ENCODE peak calls at places on chromosomes 1 and 21, in four cellular contexts. One of them, this sample, is unnamed.

GRCh38 chr1:115838426-115838804 is 2.5 kb downstream of the NHLH2 start:
- DNase-seq in psoas muscle: no peak
- DNase-seq in EH: no peak
- DNase-seq in nucleus accumbens: no peak
- DNase-seq in this sample: peak; percentile 23

GRCh38 chr1:201456499-201457309 is 12.3 kb downstream of the PHLDA3 start:
- DNase-seq in nucleus accumbens: peak; percentile 30
- DNase-seq in psoas muscle: peak; percentile 85
- DNase-seq in EH: peak; percentile 98
- DNase-seq in this sample: no peak

GRCh38 chr1:245978915-245979314 is 528.2 kb downstream of the SMYD3 start:
- DNase-seq in psoas muscle: no peak
- DNase-seq in nucleus accumbens: no peak
- DNase-seq in EH: peak; percentile 57
- DNase-seq in this sample: no peak

GRCh38 chr1:41656088-41656487 is 171.6 kb upstream of the EDN2 start:
- DNase-seq in EH: no peak
- DNase-seq in nucleus accumbens: no peak
- DNase-seq in psoas muscle: no peak
- DNase-seq in this sample: no peak

GRCh38 chr1:7686301-7686850 is 84.7 kb upstream of the VAMP3 start:
- DNase-seq in psoas muscle: no peak
- DNase-seq in nucleus accumbens: no peak
- DNase-seq in EH: no peak
- DNase-seq in this sample: no peak

GRCh38 chr1:8006037-8006963 is 19.8 kb downstream of the ERRFI1 start:
- DNase-seq in psoas muscle: no peak
- DNase-seq in nucleus accumbens: no peak
- DNase-seq in EH: no peak
- DNase-seq in this sample: no peak

GRCh38 chr21:45187646-45188045 is 100.0 kb downstream of the POFUT2 start:
- DNase-seq in psoas muscle: no peak
- DNase-seq in nucleus accumbens: no peak
- DNase-seq in EH: no peak
- DNase-seq in this sample: no peak

GRCh38 chr1:36858981-36859380 is 175.3 kb downstream of the GRIK3 start:
- DNase-seq in EH: no peak
- DNase-seq in nucleus accumbens: no peak
- DNase-seq in psoas muscle: no peak
- DNase-seq in this sample: no peak

GRCh38 chr21:32772281-32773047 is 909 bp upstream of the PAXBP1 start:
- DNase-seq in psoas muscle: no peak
- DNase-seq in nucleus accumbens: no peak
- DNase-seq in EH: peak; percentile 51
- DNase-seq in this sample: no peak

GRCh38 chr1:21524686-21525339 is 15.6 kb downstream of the ALPL start:
- DNase-seq in nucleus accumbens: peak; percentile 55
- DNase-seq in EH: no peak
- DNase-seq in psoas muscle: no peak
- DNase-seq in this sample: no peak

GRCh38 chr1:179709841-179710329 is 33.2 kb upstream of the FAM163A start:
- DNase-seq in psoas muscle: no peak
- DNase-seq in nucleus accumbens: no peak
- DNase-seq in EH: peak; percentile 54
- DNase-seq in this sample: no peak

GRCh38 chr1:179881642-179882252 is 338 bp upstream of the TOR1AIP1 start:
- DNase-seq in nucleus accumbens: no peak
- DNase-seq in psoas muscle: no peak
- DNase-seq in EH: peak; percentile 96
- DNase-seq in this sample: no peak

GRCh38 chr1:42931108-42931539 is 27.5 kb downstream of the SLC2A1 start:
- DNase-seq in EH: peak; percentile 62
- DNase-seq in psoas muscle: no peak
- DNase-seq in nucleus accumbens: no peak
- DNase-seq in this sample: no peak

GRCh38 chr1:205545001-205545919 is 40.8 kb downstream of the CDK18 start:
- DNase-seq in EH: no peak
- DNase-seq in psoas muscle: no peak
- DNase-seq in nucleus accumbens: no peak
- DNase-seq in this sample: no peak

GRCh38 chr1:25544819-25545218 is 1.4 kb downstream of the LDLRAP1 start:
- DNase-seq in EH: peak; percentile 56
- DNase-seq in psoas muscle: no peak
- DNase-seq in nucleus accumbens: peak; percentile 64
- DNase-seq in this sample: peak; percentile 20

GRCh38 chr1:218669431-218669830 is 324.3 kb downstream of the TGFB2 start:
- DNase-seq in psoas muscle: no peak
- DNase-seq in EH: peak; percentile 45
- DNase-seq in nucleus accumbens: no peak
- DNase-seq in this sample: no peak